ENCODE peak calls at places on chromosomes 7 and 10, in six cellular contexts. N is H1, K is HCT116, C is GM12878, Q is K562, J is HepG2. G is an unnamed sample.

GRCh38 chr10:1608408-1609037 is 128.8 kb downstream of the ADARB2 start:
- DNase-seq in Q (no peak), N (no peak), J (no peak), C (no peak), K (no peak), G (no peak)

GRCh38 chr7:115097175-115097671 is 175.3 kb downstream of the MDFIC start:
- DNase-seq in K (peak; percentile 32), N (no peak), Q (no peak), J (peak; percentile 15), C (no peak), G (no peak)

GRCh38 chr7:111089822-111090426 is 1.0 kb upstream of the LRRN3 start:
- DNase-seq in Q (peak; percentile 67), K (peak; percentile 34), J (peak; percentile 40), N (no peak), C (no peak), G (peak; percentile 30)

GRCh38 chr7:39465055-39465929 is 100.9 kb upstream of the YAE1 start:
- DNase-seq in Q (peak; percentile 56), K (peak; percentile 56), J (peak; percentile 62), C (peak; percentile 17), N (peak; percentile 54), G (peak; percentile 74)

GRCh38 chr10:58631715-58632114 is 119.0 kb downstream of the BICC1 start:
- DNase-seq in Q (no peak), N (no peak), J (no peak), K (no peak), C (no peak), G (no peak)

GRCh38 chr10:132163278-132163765 is 23.4 kb upstream of the DPYSL4 start:
- DNase-seq in K (peak; percentile 79), Q (peak; percentile 84), C (no peak), J (peak; percentile 33), N (peak; percentile 95), G (no peak)

GRCh38 chr10:114652402-114653368 is 5.4 kb downstream of the ABLIM1 start:
- DNase-seq in N (no peak), Q (no peak), J (no peak), K (no peak), C (no peak), G (no peak)

GRCh38 chr7:30931161-30931926 is 19.7 kb downstream of the AQP1 start:
- DNase-seq in J (no peak), C (no peak), N (peak; percentile 37), Q (no peak), K (no peak), G (no peak)

GRCh38 chr10:128969551-128969950 is 497.5 kb upstream of the MGMT start:
- DNase-seq in Q (no peak), C (no peak), K (no peak), N (no peak), J (no peak), G (no peak)

GRCh38 chr10:108673756-108674155 is 1249.6 kb downstream of the XPNPEP1 start:
- DNase-seq in N (no peak), C (no peak), Q (no peak), K (no peak), J (no peak), G (no peak)

GRCh38 chr10:14678637-14679036 is 96.1 kb downstream of the FAM107B start:
- DNase-seq in J (no peak), N (no peak), C (no peak), Q (no peak), K (no peak), G (no peak)

GRCh38 chr10:11425288-11425595 is 186.2 kb downstream of the USP6NL start:
- DNase-seq in C (no peak), K (no peak), Q (no peak), N (peak; percentile 40), J (no peak), G (no peak)

GRCh38 chr10:130400890-130401289 is 264.7 kb downstream of the GLRX3 start:
- DNase-seq in N (no peak), C (no peak), J (no peak), K (no peak), Q (no peak), G (peak; percentile 46)

GRCh38 chr7:91375378-91375777 is 111.1 kb downstream of the FZD1 start:
- DNase-seq in K (no peak), N (no peak), J (no peak), C (no peak), Q (no peak), G (no peak)

GRCh38 chr7:140723002-140723401 is 26.5 kb downstream of the NDUFB2 start:
- DNase-seq in Q (no peak), N (no peak), J (no peak), C (no peak), K (no peak), G (no peak)

GRCh38 chr7:130822642-130823041 is 88.6 kb upstream of the KLF14 start:
- DNase-seq in N (no peak), C (no peak), K (no peak), J (no peak), Q (no peak), G (no peak)

GRCh38 chr7:149846436-149847046 is 8.4 kb downstream of the ZNF862 start:
- DNase-seq in Q (no peak), C (peak; percentile 38), K (no peak), J (no peak), N (no peak), G (no peak)
- TF ChIP-seq YY1 in Q (no peak), C (no peak), K (no peak), J (no peak), N (no peak), G (no peak)

GRCh38 chr7:867001-867405 is 9.4 kb upstream of the GET4 start:
- DNase-seq in J (no peak), Q (no peak), N (no peak), C (no peak), K (no peak), G (no peak)
- H3K4me3 ChIP-seq in J (no peak overlapping the region), Q (no peak overlapping the region), N (no peak overlapping the region), C (no peak overlapping the region), K (no peak overlapping the region), G (no peak overlapping the region)

GRCh38 chr10:93181249-93181928 is 107.7 kb downstream of the CYP26A1 start:
- DNase-seq in C (no peak), J (no peak), K (no peak), Q (no peak), N (no peak), G (no peak)

GRCh38 chr10:93181929-93182327 is 108.2 kb downstream of the CYP26A1 start:
- DNase-seq in N (no peak), C (no peak), J (no peak), K (no peak), Q (no peak), G (no peak)

GRCh38 chr10:93182790-93183189 is 109.1 kb downstream of the CYP26A1 start:
- DNase-seq in Q (no peak), C (no peak), J (no peak), K (no peak), N (no peak), G (no peak)

GRCh38 chr10:93175490-93175889 is 101.8 kb downstream of the CYP26A1 start:
- DNase-seq in J (no peak), Q (no peak), K (no peak), N (no peak), C (no peak), G (no peak)

DNA sequence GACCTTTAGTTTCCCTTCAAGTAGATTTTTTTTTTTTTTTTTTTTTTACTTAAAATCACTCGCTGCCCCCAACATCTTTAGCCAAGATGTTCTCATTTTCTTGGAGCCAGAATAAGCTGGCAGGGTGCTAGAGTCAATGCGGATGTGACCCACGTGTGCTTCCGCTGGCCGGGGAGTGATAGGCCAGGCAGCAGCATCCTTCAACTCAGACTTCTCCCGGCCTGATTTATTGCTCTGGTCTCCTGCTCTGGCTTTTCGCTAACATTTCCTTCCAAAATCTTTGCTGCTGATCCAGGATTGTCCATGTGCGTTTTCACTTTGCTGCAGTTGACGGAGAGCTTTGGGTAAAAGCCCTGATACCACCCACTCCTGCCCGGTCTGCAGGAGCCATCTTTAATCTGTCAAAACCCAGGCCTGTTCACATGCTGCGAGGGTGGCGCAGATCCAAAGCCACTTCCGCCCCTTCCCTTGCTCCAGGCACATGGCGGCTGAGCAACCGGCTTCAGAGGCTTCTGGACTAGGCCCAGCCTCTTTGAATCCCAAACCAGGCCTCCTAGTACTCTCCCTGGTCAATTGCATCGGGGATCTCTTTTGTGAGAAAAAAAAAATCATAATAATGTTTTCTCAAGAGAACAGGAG is 106.8 kb downstream of the CYP26A1 start:
- DNase-seq in J (no peak), K (no peak), C (no peak), Q (no peak), N (no peak), G (no peak)
- TF ChIP-seq ZNF274 in J (no peak), K (no peak), C (no peak), Q (no peak), N (no peak), G (no peak)

GRCh38 chr10:116044722-116045374 is 228.2 kb downstream of the GFRA1 start:
- DNase-seq in Q (no peak), C (no peak), J (no peak), N (no peak), K (no peak), G (no peak)
- TF ChIP-seq YY1 in Q (no peak), C (no peak), J (no peak), N (no peak), K (no peak), G (no peak)

GRCh38 chr10:119090968-119091367 is 10.4 kb upstream of the EIF3A start:
- DNase-seq in N (no peak), K (peak; percentile 56), Q (peak; percentile 12), C (no peak), J (no peak), G (no peak)
- H3K4me3 ChIP-seq in N (no peak overlapping the region), K (peak overlapping the region; percentile 3), Q (no peak overlapping the region), C (no peak overlapping the region), J (no peak overlapping the region), G (no peak overlapping the region)

GRCh38 chr10:2980116-2980515 is 87.2 kb upstream of the PFKP start:
- DNase-seq in K (no peak), C (no peak), Q (no peak), J (no peak), N (no peak), G (no peak)

GRCh38 chr10:2979267-2979660 is 88.1 kb upstream of the PFKP start:
- DNase-seq in N (no peak), J (no peak), K (no peak), Q (no peak), C (no peak), G (no peak)

GRCh38 chr10:2978574-2979266 is 88.6 kb upstream of the PFKP start:
- DNase-seq in Q (no peak), C (no peak), N (no peak), J (no peak), K (no peak), G (no peak)

GRCh38 chr10:2980791-2981360 is 86.5 kb upstream of the PFKP start:
- DNase-seq in N (no peak), J (no peak), C (no peak), Q (no peak), K (no peak), G (no peak)

GRCh38 chr10:2978111-2978510 is 89.2 kb upstream of the PFKP start:
- DNase-seq in N (no peak), C (peak; percentile 32), K (peak; percentile 55), Q (no peak), J (peak; percentile 56), G (peak; percentile 35)
- TF ChIP-seq ZNF274 in N (no peak), C (no peak), K (no peak), Q (no peak), J (no peak), G (no peak)

GRCh38 chr7:70830060-70830395 is 301.9 kb upstream of the GALNT17 start:
- DNase-seq in Q (no peak), K (no peak), J (no peak), C (no peak), N (no peak), G (no peak)
- TF ChIP-seq YY1 in Q (no peak), K (no peak), J (no peak), C (no peak), N (no peak), G (no peak)

GRCh38 chr7:70156052-70156451 is 557.8 kb downstream of the AUTS2 start:
- DNase-seq in K (no peak), Q (no peak), J (no peak), N (no peak), C (no peak), G (no peak)
- H3K4me3 ChIP-seq in K (no peak overlapping the region), Q (no peak overlapping the region), J (no peak overlapping the region), N (no peak overlapping the region), C (no peak overlapping the region), G (no peak overlapping the region)

G was measured in NT2/D1.